ENCODE peak calls at places on chromosomes 11 and 22, in four cellular contexts. T is HEK293T, D is skeletal muscle cell, S is upper lobe of right lung. M is an unnamed sample.

GRCh38 chr11:20131744-20132666 is 28.3 kb downstream of the DBX1 start:
- DNase-seq in T (peak), D (no peak), S (peak), M (peak)

GRCh38 chr11:65448418-65449196 is 26.0 kb downstream of the NEAT1 start:
- DNase-seq in T (no peak), D (peak), S (no peak), M (peak)

GRCh38 chr11:13174090-13174489 is 103.5 kb upstream of the BMAL1 start:
- DNase-seq in T (no peak), D (no peak), S (no peak), M (no peak)

GRCh38 chr22:21981874-21982273 is 713 bp downstream of the TOP3B start:
- DNase-seq in T (no peak), D (no peak), S (no peak), M (no peak)

GRCh38 chr22:27809226-27809625 is 7.7 kb upstream of the MN1 start:
- DNase-seq in T (no peak), D (no peak), S (no peak), M (no peak)

GRCh38 chr11:125357551-125357950 is 138.5 kb downstream of the FEZ1 start:
- DNase-seq in T (no peak), D (no peak), S (no peak), M (no peak)

GRCh38 chr11:68813778-68814177 is 27.9 kb downstream of the CPT1A start:
- DNase-seq in T (no peak), D (no peak), S (no peak), M (no peak)

GRCh38 chr11:64318694-64319420 is 936 bp downstream of the PRDX5 start:
- DNase-seq in T (no peak), D (no peak), S (peak), M (no peak)

GRCh38 chr11:118917488-118918127 is 8.1 kb downstream of the BCL9L start:
- DNase-seq in T (no peak), D (peak), S (no peak), M (peak)

GRCh38 chr11:488992-489391 is 18.1 kb downstream of the RNH1 start:
- DNase-seq in T (no peak), D (no peak), S (peak), M (no peak)

GRCh38 chr11:48111941-48112340 is 104.7 kb upstream of the OR4B1 start:
- DNase-seq in T (no peak), D (no peak), S (no peak), M (no peak)

GRCh38 chr11:64136767-64137166 is 29.1 kb downstream of the MACROD1 start:
- DNase-seq in T (no peak), D (no peak), S (no peak), M (no peak)

GRCh38 chr11:80280737-80281136 is 839.9 kb upstream of the TENM4 start:
- DNase-seq in T (no peak), D (no peak), S (no peak), M (peak)

GRCh38 chr11:2146051-2146450 is 6.9 kb upstream of the IGF2 start:
- DNase-seq in T (no peak), D (no peak), S (no peak), M (no peak)

GRCh38 chr11:26158251-26158650 is 173.7 kb upstream of the ANO3 start:
- DNase-seq in T (no peak), D (no peak), S (no peak), M (no peak)

GRCh38 chr11:101863361-101863760 is 51.4 kb upstream of the CEP126 start:
- DNase-seq in T (no peak), D (peak), S (no peak), M (no peak)

GRCh38 chr11:116300252-116300651 is 472.5 kb downstream of the BUD13 start:
- DNase-seq in T (no peak), D (no peak), S (no peak), M (no peak)

GRCh38 chr11:73288873-73289707 is 17.0 kb downstream of the P2RY6 start:
- DNase-seq in T (peak), D (no peak), S (peak), M (peak)

GRCh38 chr11:6637871-6638270 is 17.7 kb downstream of the DCHS1 start:
- DNase-seq in T (no peak), D (no peak), S (no peak), M (no peak)

GRCh38 chr11:72191961-72192381 is at the start of gene FOLR1:
- DNase-seq in T (no peak), D (no peak), S (peak), M (no peak)

GRCh38 chr11:67632175-67632981 is 2.6 kb upstream of the NUDT8 start:
- DNase-seq in T (no peak), D (no peak), S (peak), M (no peak)

GRCh38 chr22:39522567-39523300 is 2.4 kb downstream of the ATF4 start:
- DNase-seq in T (no peak), D (no peak), S (no peak), M (peak)

GRCh38 chr11:72085836-72086475 is 5.3 kb downstream of the LRRC51 start:
- DNase-seq in T (no peak), D (no peak), S (no peak), M (peak)

GRCh38 chr22:25572708-25573161 is 8.3 kb downstream of the GRK3 start:
- DNase-seq in T (no peak), D (no peak), S (no peak), M (no peak)

GRCh38 chr11:108985611-108986279 is 320.9 kb downstream of the DDX10 start:
- DNase-seq in T (no peak), D (peak), S (no peak), M (peak)

GRCh38 chr11:1122356-1123002 is 35.3 kb upstream of the MUC5AC start:
- DNase-seq in T (no peak), D (no peak), S (no peak), M (no peak)

GRCh38 chr11:67732045-67732787 is 57.8 kb upstream of the ALDH3B2 start:
- DNase-seq in T (peak), D (no peak), S (no peak), M (no peak)

GRCh38 chr11:64643258-64643881 is 52.4 kb downstream of the SLC22A12 start:
- DNase-seq in T (peak), D (no peak), S (no peak), M (peak)

GRCh38 chr22:20222764-20223420 is 45.2 kb downstream of the RTN4R start:
- DNase-seq in T (no peak), D (no peak), S (no peak), M (no peak)